ENCODE peak calls at places on chromosome 11, in four cellular contexts. L, Y, U and J are unnamed samples.

GRCh38 chr11:7576671-7577225 is 62.9 kb downstream of the PPFIBP2 start:
- DNase-seq in L (no peak), Y (peak; percentile 55), U (no peak), J (no peak)

GRCh38 chr11:4026389-4026788 is 68.2 kb upstream of the RRM1 start:
- DNase-seq in L (no peak), Y (no peak), U (no peak), J (no peak)

GRCh38 chr11:61315260-61315659 is 17.6 kb downstream of the DDB1 start:
- DNase-seq in L (no peak), Y (no peak), U (no peak), J (no peak)

GRCh38 chr11:17595526-17596309 is 48.7 kb downstream of the OTOG start:
- DNase-seq in L (peak; percentile 30), Y (no peak), U (no peak), J (no peak)

GRCh38 chr11:122951231-122951630 is 30.4 kb downstream of the BSX start:
- DNase-seq in L (no peak), Y (no peak), U (no peak), J (no peak)

GRCh38 chr11:27968461-27968860 is 139.5 kb downstream of the KIF18A start:
- DNase-seq in L (no peak), Y (no peak), U (no peak), J (no peak)

GRCh38 chr11:110429614-110430266 is at the start of gene FDX1:
- DNase-seq in L (peak; percentile 86), Y (peak; percentile 88), U (peak; percentile 51), J (peak; percentile 80)

GRCh38 chr11:112012877-112013276 is 12.3 kb upstream of the DLAT start:
- DNase-seq in L (no peak), Y (no peak), U (no peak), J (no peak)

GRCh38 chr11:112216591-112217105 is 9.6 kb upstream of the PTS start:
- DNase-seq in L (no peak), Y (no peak), U (no peak), J (no peak)

GRCh38 chr11:45994421-45995341 is 72.2 kb downstream of the LARGE2 start:
- DNase-seq in L (no peak), Y (peak; percentile 25), U (no peak), J (no peak)

GRCh38 chr11:70912226-70912840 is 340.0 kb downstream of the SHANK2 start:
- DNase-seq in L (no peak), Y (no peak), U (no peak), J (no peak)

GRCh38 chr11:17906436-17906835 is 106.4 kb downstream of the SERGEF start:
- DNase-seq in L (peak; percentile 73), Y (peak; percentile 62), U (no peak), J (peak; percentile 35)

GRCh38 chr11:33830903-33831648 is 56.8 kb upstream of the FBXO3 start:
- DNase-seq in L (no peak), Y (no peak), U (no peak), J (no peak)

GRCh38 chr11:32527191-32527590 is 56.4 kb upstream of the EIF3M start:
- DNase-seq in L (no peak), Y (no peak), U (no peak), J (no peak)

GRCh38 chr11:117298195-117298594 is 7.0 kb downstream of the BACE1-AS start:
- DNase-seq in L (no peak), Y (no peak), U (no peak), J (no peak)

GRCh38 chr11:97909544-97910394 is 1111.0 kb upstream of the CNTN5 start:
- DNase-seq in L (no peak), Y (no peak), U (no peak), J (no peak)

GRCh38 chr11:111764621-111765020 is 1.6 kb downstream of the PPP2R1B start:
- DNase-seq in L (no peak), Y (no peak), U (no peak), J (no peak)

GRCh38 chr11:8671242-8671641 is 11.2 kb downstream of the TRIM66 start:
- DNase-seq in L (peak; percentile 61), Y (peak; percentile 32), U (no peak), J (no peak)

GRCh38 chr11:110377451-110377850 is 52.3 kb upstream of the FDX1 start:
- DNase-seq in L (no peak), Y (no peak), U (no peak), J (no peak)

GRCh38 chr11:39304586-39304985 is 2154.9 kb downstream of the LRRC4C start:
- DNase-seq in L (no peak), Y (no peak), U (no peak), J (no peak)

GRCh38 chr11:94834931-94835330 is 66.8 kb downstream of the AMOTL1 start:
- DNase-seq in L (no peak), Y (no peak), U (no peak), J (peak; percentile 87)

GRCh38 chr11:126354631-126355323 is 709 bp upstream of the ST3GAL4 start:
- DNase-seq in L (no peak), Y (no peak), U (no peak), J (no peak)

GRCh38 chr11:36469063-36469462 is 41.0 kb downstream of the TRAF6 start:
- DNase-seq in L (peak; percentile 94), Y (no peak), U (no peak), J (no peak)

GRCh38 chr11:48000432-48000831 is 20.1 kb downstream of the PTPRJ start:
- DNase-seq in L (no peak), Y (no peak), U (no peak), J (no peak)

GRCh38 chr11:34682822-34683221 is 61.9 kb downstream of the EHF start:
- DNase-seq in L (no peak), Y (no peak), U (peak; percentile 38), J (no peak)

GRCh38 chr11:77559686-77560425 is 29.9 kb upstream of the AQP11 start:
- DNase-seq in L (no peak), Y (no peak), U (peak; percentile 32), J (no peak)

GRCh38 chr11:17399236-17399635 is 10.8 kb upstream of the KCNJ11 start:
- DNase-seq in L (no peak), Y (no peak), U (no peak), J (no peak)

GRCh38 chr11:100925935-100926334 is 203.7 kb downstream of the PGR start:
- DNase-seq in L (no peak), Y (no peak), U (peak; percentile 57), J (no peak)
- TF ChIP-seq JUND in L (no peak), Y (peak; percentile 53), U (peak; percentile 82), J (no peak)

GRCh38 chr11:119729581-119730346 is 764 bp upstream of the NECTIN1 start:
- DNase-seq in L (peak; percentile 62), Y (peak; percentile 85), U (peak; percentile 32), J (peak; percentile 95)
- TF ChIP-seq JUND in L (no peak), Y (no peak), U (no peak), J (no peak)

DNA sequence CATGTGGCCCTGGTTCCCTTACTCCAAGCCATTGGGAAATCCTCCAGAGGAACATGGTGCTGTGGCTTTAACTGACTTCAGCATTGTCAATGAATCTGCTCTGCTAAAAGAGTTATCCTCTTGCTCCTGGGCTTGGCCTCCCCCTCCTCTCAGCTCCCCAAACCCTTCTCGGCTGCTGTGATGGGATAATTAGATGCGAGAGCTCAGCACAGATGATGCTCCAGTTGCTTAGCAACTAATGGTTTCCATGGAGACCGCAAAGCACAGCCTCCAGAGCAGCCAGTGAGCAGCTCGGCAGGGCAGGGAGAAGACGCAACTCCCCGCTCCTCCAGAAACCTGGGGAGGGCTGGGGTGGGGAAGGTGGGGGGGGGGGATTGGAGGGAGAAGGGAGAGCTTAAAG is 2.8 kb upstream of the UPK2 start:
- DNase-seq in L (peak; percentile 66), Y (peak; percentile 86), U (no peak), J (peak; percentile 68)
- TF ChIP-seq JUND in L (no peak), Y (no peak), U (no peak), J (no peak)

GRCh38 chr11:12013771-12014170 is 5.3 kb upstream of the DKK3 start:
- DNase-seq in L (no peak), Y (no peak), U (no peak), J (no peak)
- TF ChIP-seq JUND in L (no peak), Y (no peak), U (no peak), J (no peak)

DNA sequence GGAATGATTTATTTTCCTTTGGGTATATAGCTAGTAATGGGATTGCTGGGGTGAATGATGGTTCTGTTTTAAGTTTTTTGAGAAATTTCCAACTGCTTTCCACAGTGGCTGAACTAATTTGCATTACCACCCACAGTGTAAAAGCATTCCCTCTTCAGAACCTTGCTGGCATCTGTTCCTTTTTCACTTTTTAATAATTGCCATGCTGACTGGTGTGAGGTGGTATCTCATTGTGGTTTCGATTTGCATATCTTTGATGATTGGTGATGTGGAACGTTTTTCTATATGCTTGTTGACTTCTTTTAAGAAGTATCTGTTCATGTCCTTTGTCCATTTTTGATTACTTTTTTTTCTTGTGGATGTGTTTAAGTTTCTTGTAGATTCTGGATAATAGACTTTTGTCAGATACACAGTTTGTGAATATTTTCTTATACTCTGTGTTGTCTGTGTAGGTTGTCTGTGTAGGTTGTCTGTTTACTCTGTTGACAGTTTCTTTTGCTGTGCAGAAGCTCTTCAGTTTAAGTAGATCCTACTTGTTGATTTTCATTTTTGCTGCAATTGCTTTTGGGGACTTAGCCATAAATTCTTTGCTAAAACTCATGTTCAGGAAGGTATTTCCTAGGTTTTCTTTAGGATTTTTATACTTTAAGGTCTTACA is 291.8 kb upstream of the DDI1 start:
- DNase-seq in L (no peak), Y (no peak), U (no peak), J (no peak)
- TF ChIP-seq JUND in L (no peak), Y (no peak), U (no peak), J (no peak)

DNA sequence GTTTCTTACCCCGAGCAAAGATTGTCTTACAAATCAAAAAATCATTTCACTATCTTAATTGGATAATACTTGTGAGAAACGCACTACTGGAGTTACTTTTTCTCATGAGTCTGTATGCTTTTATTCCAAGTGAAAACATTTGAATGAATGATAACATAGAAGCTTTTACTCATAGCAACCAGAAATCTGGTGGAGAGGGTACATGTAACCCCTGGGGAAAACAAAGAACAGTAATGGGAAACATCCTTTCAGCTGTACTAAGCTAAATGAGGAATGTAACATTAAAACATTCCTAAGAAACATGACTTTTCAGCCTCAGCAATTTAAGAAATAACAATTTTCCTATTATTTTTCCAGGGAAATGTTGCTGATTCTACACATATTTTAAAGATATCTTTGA is 97.3 kb upstream of the CEP126 start:
- DNase-seq in L (no peak), Y (no peak), U (no peak), J (no peak)
- TF ChIP-seq JUND in L (no peak), Y (no peak), U (no peak), J (no peak)

GRCh38 chr11:76161261-76161961 is 44.9 kb downstream of the WNT11 start:
- DNase-seq in L (no peak), Y (peak; percentile 86), U (no peak), J (no peak)

GRCh38 chr11:76160856-76161255 is 45.4 kb downstream of the WNT11 start:
- DNase-seq in L (no peak), Y (no peak), U (no peak), J (no peak)

GRCh38 chr11:76164081-76164480 is 42.2 kb downstream of the WNT11 start:
- DNase-seq in L (no peak), Y (no peak), U (no peak), J (no peak)

GRCh38 chr11:76163289-76163880 is 42.9 kb downstream of the WNT11 start:
- DNase-seq in L (no peak), Y (no peak), U (no peak), J (no peak)

GRCh38 chr11:76162336-76163288 is 43.7 kb downstream of the WNT11 start:
- DNase-seq in L (no peak), Y (no peak), U (no peak), J (no peak)
- TF ChIP-seq JUND in L (no peak), Y (no peak), U (no peak), J (no peak)